ENCODE peak calls at places on chromosomes 5 and 9, in five cellular contexts. One of them, this sample, is unnamed.

GRCh38 chr5:124871299-124871698 is 124.9 kb upstream of the ZNF608 start:
- DNase-seq in T-helper 9 cell: no peak
- DNase-seq in NCI-H1105 treated with DMSO at 0.1 percent for 48 hours: peak; percentile 47
- DNase-seq in ovary: no peak
- DNase-seq in heart right ventricle: no peak
- DNase-seq in this sample: no peak

GRCh38 chr5:27020965-27021364 is 17.4 kb downstream of the CDH9 start:
- DNase-seq in T-helper 9 cell: no peak
- DNase-seq in NCI-H1105 treated with DMSO at 0.1 percent for 48 hours: peak; percentile 40
- DNase-seq in ovary: no peak
- DNase-seq in heart right ventricle: no peak
- DNase-seq in this sample: no peak

GRCh38 chr9:120474579-120475243 is 105.3 kb downstream of the CDK5RAP2 start:
- DNase-seq in T-helper 9 cell: no peak
- DNase-seq in NCI-H1105 treated with DMSO at 0.1 percent for 48 hours: no peak
- DNase-seq in ovary: no peak
- DNase-seq in heart right ventricle: no peak
- DNase-seq in this sample: no peak

GRCh38 chr5:16691731-16692130 is 74.9 kb upstream of the RETREG1 start:
- DNase-seq in T-helper 9 cell: no peak
- DNase-seq in NCI-H1105 treated with DMSO at 0.1 percent for 48 hours: no peak
- DNase-seq in ovary: no peak
- DNase-seq in heart right ventricle: no peak
- DNase-seq in this sample: no peak

GRCh38 chr9:114489928-114490327 is 15.3 kb downstream of the WHRN start:
- DNase-seq in T-helper 9 cell: no peak
- DNase-seq in NCI-H1105 treated with DMSO at 0.1 percent for 48 hours: no peak
- DNase-seq in ovary: no peak
- DNase-seq in heart right ventricle: no peak
- DNase-seq in this sample: no peak

GRCh38 chr9:92278117-92278516 is 15.4 kb downstream of the IARS1 start:
- DNase-seq in T-helper 9 cell: no peak
- DNase-seq in NCI-H1105 treated with DMSO at 0.1 percent for 48 hours: no peak
- DNase-seq in ovary: no peak
- DNase-seq in heart right ventricle: no peak
- DNase-seq in this sample: no peak

GRCh38 chr5:132050661-132051371 is 9.6 kb upstream of the IL3 start:
- DNase-seq in T-helper 9 cell: no peak
- DNase-seq in NCI-H1105 treated with DMSO at 0.1 percent for 48 hours: peak; percentile 36
- DNase-seq in ovary: peak; percentile 9
- DNase-seq in heart right ventricle: no peak
- DNase-seq in this sample: no peak

GRCh38 chr5:34494111-34494755 is 161.9 kb upstream of the RAI14 start:
- DNase-seq in T-helper 9 cell: no peak
- DNase-seq in NCI-H1105 treated with DMSO at 0.1 percent for 48 hours: no peak
- DNase-seq in ovary: no peak
- DNase-seq in heart right ventricle: no peak
- DNase-seq in this sample: no peak

GRCh38 chr9:107929439-107929838 is 439.9 kb upstream of the KLF4 start:
- DNase-seq in T-helper 9 cell: no peak
- DNase-seq in NCI-H1105 treated with DMSO at 0.1 percent for 48 hours: peak; percentile 61
- DNase-seq in ovary: peak; percentile 56
- DNase-seq in heart right ventricle: peak; percentile 54
- DNase-seq in this sample: no peak

GRCh38 chr5:36060516-36060885 is 6.2 kb downstream of the UGT3A2 start:
- DNase-seq in T-helper 9 cell: no peak
- DNase-seq in NCI-H1105 treated with DMSO at 0.1 percent for 48 hours: no peak
- DNase-seq in ovary: no peak
- DNase-seq in heart right ventricle: no peak
- DNase-seq in this sample: no peak

GRCh38 chr5:81825237-81825636 is 74.3 kb upstream of the SSBP2 start:
- DNase-seq in T-helper 9 cell: no peak
- DNase-seq in NCI-H1105 treated with DMSO at 0.1 percent for 48 hours: peak; percentile 71
- DNase-seq in ovary: no peak
- DNase-seq in heart right ventricle: peak; percentile 69
- DNase-seq in this sample: no peak

GRCh38 chr9:21788752-21789151 is 13.7 kb upstream of the MTAP start:
- DNase-seq in T-helper 9 cell: no peak
- DNase-seq in NCI-H1105 treated with DMSO at 0.1 percent for 48 hours: no peak
- DNase-seq in ovary: no peak
- DNase-seq in heart right ventricle: no peak
- DNase-seq in this sample: no peak